ENCODE peak calls at places on chromosomes 1 and 21, in nine cellular contexts. L is PC-9, M is astrocyte, X is adipocyte, Q is adrenal gland, C is lung, V is lower lobe of right lung, T is hepatocyte, E is upper lobe of left lung. G is an unnamed sample. For H3K4me1, the result is how much of the 10 kb centered on the place peaks cover.

GRCh38 chr1:1359316-1359667 is 937 bp upstream of the MXRA8 start:
- DNase-seq in M (peak), C (no peak), L (no peak), E (no peak), X (peak), T (no peak), Q (no peak), V (no peak), G (no peak)

GRCh38 chr1:43706598-43707190 is 642 bp upstream of the ST3GAL3 start:
- DNase-seq in E (no peak), L (peak), Q (no peak), C (no peak), V (no peak), M (no peak), T (peak), X (peak), G (peak)

GRCh38 chr1:1024421-1025415 is 4.8 kb downstream of the AGRN start:
- DNase-seq in C (peak), L (peak), Q (no peak), V (peak), E (peak), X (no peak), T (peak), M (peak), G (no peak)

GRCh38 chr1:15668089-15668754 is 15.9 kb upstream of the PLEKHM2 start:
- DNase-seq in V (no peak), X (no peak), E (no peak), M (no peak), C (no peak), Q (no peak), T (peak), L (no peak), G (peak)

GRCh38 chr1:30716646-30717045 is 6.7 kb downstream of the MATN1 start:
- DNase-seq in E (no peak), X (no peak), Q (peak), C (no peak), T (no peak), M (no peak), V (no peak), L (no peak), G (no peak)

GRCh38 chr1:212630159-212630900 is 21.8 kb downstream of the ATF3 start:
- DNase-seq in M (no peak), E (peak), V (peak), C (peak), L (peak), X (peak), Q (peak), T (peak), G (peak)

GRCh38 chr1:7912743-7913557 is 27.7 kb downstream of the TNFRSF9 start:
- DNase-seq in C (no peak), Q (no peak), L (peak), E (no peak), V (no peak), T (peak), M (no peak), X (no peak), G (no peak)

GRCh38 chr1:86515597-86515996 is 31.3 kb upstream of the CLCA4 start:
- DNase-seq in T (no peak), E (no peak), C (no peak), V (no peak), L (no peak), Q (no peak), M (no peak), X (peak), G (peak)

GRCh38 chr1:78650114-78650513 is 483 bp downstream of the IFI44 start:
- DNase-seq in M (peak), E (no peak), X (peak), T (no peak), L (no peak), Q (no peak), V (no peak), C (no peak), G (peak)

GRCh38 chr21:44509539-44509938 is 30.5 kb downstream of the KRTAP10-1 start:
- DNase-seq in T (no peak), C (peak), E (peak), M (no peak), L (peak), X (no peak), V (peak), Q (no peak), G (no peak)

GRCh38 chr1:202230939-202231645 is 37.5 kb downstream of the LGR6 start:
- DNase-seq in E (no peak), C (no peak), M (no peak), Q (no peak), T (no peak), X (no peak), L (no peak), V (no peak), G (no peak)

GRCh38 chr21:44724166-44724565 is 12.8 kb upstream of the TSPEAR start:
- DNase-seq in M (no peak), C (no peak), L (no peak), X (no peak), T (no peak), Q (no peak), E (no peak), V (no peak), G (no peak)

GRCh38 chr1:8164670-8165069 is 138.6 kb upstream of the ERRFI1 start:
- DNase-seq in C (no peak), V (no peak), E (no peak), X (no peak), M (no peak), T (no peak), L (no peak), Q (no peak), G (no peak)

GRCh38 chr1:10339815-10340214 is 59.0 kb upstream of the PGD start:
- DNase-seq in Q (peak), V (no peak), M (peak), C (no peak), X (peak), T (peak), L (peak), E (no peak), G (peak)

GRCh38 chr21:42658320-42659105 is 5.1 kb downstream of the PDE9A start:
- DNase-seq in L (no peak), C (no peak), V (no peak), M (no peak), E (no peak), Q (no peak), T (no peak), X (no peak), G (no peak)

GRCh38 chr1:15848143-15848928 is 829 bp downstream of the SPEN start:
- DNase-seq in T (peak), V (peak), C (peak), M (peak), E (peak), X (peak), L (no peak), Q (peak), G (peak)

GRCh38 chr1:240107058-240107684 is 15.5 kb downstream of the FMN2 start:
- DNase-seq in X (peak), L (no peak), C (no peak), V (no peak), T (no peak), E (no peak), Q (no peak), M (peak), G (no peak)

GRCh38 chr1:218459878-218460277 is 114.7 kb downstream of the TGFB2 start:
- DNase-seq in C (no peak), E (no peak), T (peak), X (peak), Q (no peak), M (peak), V (no peak), L (peak), G (peak)

GRCh38 chr1:189929501-189930099 is 548.1 kb downstream of the BRINP3 start:
- DNase-seq in C (no peak), V (no peak), E (no peak), M (no peak), L (no peak), T (no peak), Q (no peak), X (no peak), G (no peak)

GRCh38 chr1:188615321-188615720 is 1786.6 kb downstream of the PLA2G4A start:
- DNase-seq in X (peak), V (no peak), T (no peak), E (no peak), M (peak), C (no peak), Q (no peak), L (no peak), G (no peak)

GRCh38 chr1:245688536-245689453 is 534.0 kb downstream of the KIF26B start:
- DNase-seq in T (no peak), X (no peak), E (peak), V (peak), Q (no peak), L (no peak), C (no peak), M (no peak), G (no peak)

GRCh38 chr1:165060285-165060793 is 296.2 kb downstream of the LMX1A start:
- DNase-seq in L (no peak), C (no peak), Q (no peak), V (no peak), M (no peak), E (no peak), T (no peak), X (no peak), G (no peak)

GRCh38 chr1:33360367-33360766 is 39.5 kb upstream of the A3GALT2 start:
- DNase-seq in M (no peak), L (no peak), T (no peak), E (no peak), Q (no peak), V (no peak), X (no peak), C (no peak), G (no peak)
- H3K4me1 ChIP-seq in M (under half), L (under half), T (under half), E (under half), Q (under half), V (under half), X (under half), C (under half), G (under half)

GRCh38 chr21:30028537-30028936 is 88.7 kb upstream of the GRIK1 start:
- DNase-seq in Q (no peak), X (no peak), L (no peak), V (no peak), C (no peak), E (no peak), M (no peak), T (no peak), G (no peak)
- H3K4me1 ChIP-seq in Q (under half), X (under half), L (under half), V (under half), C (under half), E (under half), M (under half), T (under half), G (under half)

GRCh38 chr1:112390775-112391602 is 5.0 kb upstream of the CTTNBP2NL start:
- DNase-seq in V (peak), C (peak), X (peak), M (peak), L (peak), E (no peak), T (peak), Q (peak), G (peak)
- H3K4me1 ChIP-seq in V (under half), C (under half), X (under half), M (under half), L (under half), E (under half), T (under half), Q (under half), G (half or more)

GRCh38 chr1:206040328-206040727 is 12.6 kb upstream of the RHEX start:
- DNase-seq in T (no peak), X (no peak), L (no peak), E (no peak), V (no peak), C (no peak), M (no peak), Q (no peak), G (no peak)
- H3K4me1 ChIP-seq in T (under half), X (under half), L (under half), E (under half), V (under half), C (under half), M (under half), Q (under half), G (under half)

GRCh38 chr1:206734499-206735142 is 36.0 kb upstream of the IL19 start:
- DNase-seq in V (no peak), C (no peak), E (no peak), T (peak), Q (no peak), L (peak), X (peak), M (no peak), G (peak)
- H3K4me1 ChIP-seq in V (under half), C (under half), E (under half), T (under half), Q (under half), L (under half), X (under half), M (under half), G (under half)

GRCh38 chr1:82491301-82491986 is 690.7 kb downstream of the ADGRL2 start:
- DNase-seq in E (no peak), M (peak), T (no peak), L (no peak), X (peak), Q (no peak), C (no peak), V (no peak), G (no peak)
- H3K4me1 ChIP-seq in E (under half), M (under half), T (under half), L (under half), X (under half), Q (under half), C (under half), V (under half), G (under half)